ENCODE peak calls at places on chromosomes 3 and 15, in four cellular contexts. Y is sigmoid colon, V is astrocyte, X is tibial artery. A is an unnamed sample.

GRCh38 chr3:102745881-102746280 is 311.1 kb downstream of the ZPLD1 start:
- DNase-seq in V (peak; percentile 2), X (no peak), Y (no peak), A (no peak)

GRCh38 chr15:77107531-77108355 is 36.8 kb upstream of the TSPAN3 start:
- DNase-seq in X (peak; percentile 54), Y (peak; percentile 72), V (peak; percentile 18), A (peak; percentile 66)

GRCh38 chr3:126180477-126181397 is at the start of gene ALDH1L1:
- DNase-seq in Y (peak; percentile 97), X (peak; percentile 82), V (peak; percentile 36), A (no peak)

GRCh38 chr15:60840306-60840702 is 361.4 kb upstream of the ICE2 start:
- DNase-seq in X (no peak), V (peak; percentile 17), Y (no peak), A (no peak)

GRCh38 chr3:161108840-161109239 is 3.7 kb upstream of the B3GALNT1 start:
- DNase-seq in V (peak; percentile 39), X (no peak), Y (no peak), A (no peak)

GRCh38 chr3:157447026-157447694 is 10.5 kb downstream of the PTX3 start:
- DNase-seq in Y (no peak), X (no peak), V (peak; percentile 39), A (no peak)

GRCh38 chr15:40787991-40788390 is 18.2 kb downstream of the C15orf62 start:
- DNase-seq in V (no peak), X (no peak), Y (no peak), A (no peak)

GRCh38 chr3:57500506-57500905 is 43.6 kb downstream of the DNAH12 start:
- DNase-seq in V (no peak), X (no peak), Y (no peak), A (no peak)

GRCh38 chr3:46864051-46864881 is 1.0 kb upstream of the MYL3 start:
- DNase-seq in Y (peak; percentile 66), X (no peak), V (no peak), A (no peak)

GRCh38 chr3:40096561-40097506 is 212.7 kb upstream of the EIF1B start:
- DNase-seq in V (peak; percentile 30), X (peak; percentile 66), Y (no peak), A (no peak)

GRCh38 chr3:87997298-87997697 is 61.5 kb downstream of the CGGBP1 start:
- DNase-seq in V (no peak), X (peak; percentile 34), Y (no peak), A (no peak)

GRCh38 chr3:113606539-113607218 is 74.3 kb downstream of the SIDT1 start:
- DNase-seq in Y (no peak), X (no peak), V (no peak), A (peak; percentile 78)

GRCh38 chr3:114624676-114625181 is 330.9 kb downstream of the TIGIT start:
- DNase-seq in V (peak; percentile 99), X (peak; percentile 98), Y (peak; percentile 98), A (no peak)

GRCh38 chr15:25327671-25328070 is 111.2 kb downstream of the UBE3A start:
- DNase-seq in V (no peak), X (no peak), Y (no peak), A (no peak)

GRCh38 chr3:179035232-179035631 is 36.4 kb downstream of the ZMAT3 start:
- DNase-seq in Y (no peak), V (no peak), X (no peak), A (no peak)

GRCh38 chr3:61864886-61865285 is 303.5 kb downstream of the PTPRG start:
- DNase-seq in Y (no peak), X (no peak), V (peak; percentile 57), A (no peak)

GRCh38 chr15:59313703-59314332 is 58.9 kb downstream of the MYO1E start:
- DNase-seq in X (peak; percentile 91), Y (peak; percentile 80), V (peak; percentile 78), A (peak; percentile 51)

GRCh38 chr3:119311191-119311925 is 17.2 kb downstream of the ARHGAP31 start:
- DNase-seq in Y (no peak), V (peak; percentile 92), X (no peak), A (no peak)

GRCh38 chr3:112654979-112655378 is 14.0 kb upstream of the CCDC80 start:
- DNase-seq in Y (no peak), X (no peak), V (no peak), A (no peak)

GRCh38 chr15:70084461-70084860 is 13.3 kb downstream of the TLE3 start:
- DNase-seq in Y (no peak), V (no peak), X (no peak), A (no peak)

GRCh38 chr3:111926266-111926676 is 52.6 kb upstream of the ABHD10 start:
- DNase-seq in X (no peak), Y (no peak), V (no peak), A (no peak)

GRCh38 chr3:64167346-64167745 is 57.9 kb downstream of the PRICKLE2 start:
- DNase-seq in Y (no peak), X (no peak), V (no peak), A (no peak)

GRCh38 chr3:197364410-197365071 is 66.1 kb upstream of the DLG1 start:
- DNase-seq in Y (peak; percentile 14), X (no peak), V (no peak), A (no peak)

GRCh38 chr15:22939652-22940061 is 40.5 kb downstream of the CYFIP1 start:
- DNase-seq in V (no peak), X (no peak), Y (no peak), A (no peak)

GRCh38 chr15:34514251-34514760 is 69.1 kb downstream of the GOLGA8B start:
- DNase-seq in X (no peak), Y (peak; percentile 73), V (no peak), A (peak; percentile 66)

GRCh38 chr15:58510715-58511465 is 79.1 kb downstream of the LIPC start:
- DNase-seq in V (peak; percentile 23), X (no peak), Y (no peak), A (no peak)

GRCh38 chr3:175433026-175433668 is 574.0 kb downstream of the NAALADL2 start:
- DNase-seq in Y (no peak), X (no peak), V (peak; percentile 96), A (no peak)

GRCh38 chr3:47440131-47440530 is 35.6 kb downstream of the SCAP start:
- DNase-seq in V (no peak), X (no peak), Y (no peak), A (no peak)

GRCh38 chr3:141288331-141288990 is 56.8 kb downstream of the PXYLP1 start:
- DNase-seq in X (no peak), V (no peak), Y (no peak), A (no peak)

GRCh38 chr15:59335197-59335786 is 37.4 kb downstream of the MYO1E start:
- DNase-seq in X (no peak), V (peak; percentile 91), Y (no peak), A (no peak)

GRCh38 chr15:89362203-89363101 is 27.8 kb upstream of the POLG start:
- DNase-seq in X (no peak), V (no peak), Y (no peak), A (no peak)

GRCh38 chr3:128800241-128801187 is 74.5 kb downstream of the RAB7A start:
- DNase-seq in V (no peak), Y (no peak), X (no peak), A (no peak)

DNA sequence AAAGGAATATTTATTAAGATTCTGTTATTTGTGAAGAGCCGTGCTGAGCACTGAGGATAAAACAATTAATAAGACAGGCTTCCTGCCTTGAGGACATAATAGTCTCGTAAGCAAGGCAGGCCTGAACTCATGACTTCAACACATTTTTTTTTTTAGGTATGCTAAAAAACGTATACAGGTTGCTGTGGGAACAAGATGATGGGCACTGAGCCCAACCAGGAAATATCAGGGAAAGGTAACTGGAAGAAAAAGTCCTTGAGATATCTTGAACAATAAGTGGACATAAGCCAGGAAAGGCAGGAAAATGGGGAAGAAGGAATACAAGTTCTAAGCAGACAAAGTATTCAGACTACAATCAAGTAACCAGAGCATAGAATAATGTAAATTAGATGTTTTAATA is 26.1 kb downstream of the CERS3 start:
- DNase-seq in X (no peak), Y (no peak), V (no peak), A (no peak)
- TF ChIP-seq CTCF in X (no peak), Y (no peak), V (no peak), A (no peak)

DNA sequence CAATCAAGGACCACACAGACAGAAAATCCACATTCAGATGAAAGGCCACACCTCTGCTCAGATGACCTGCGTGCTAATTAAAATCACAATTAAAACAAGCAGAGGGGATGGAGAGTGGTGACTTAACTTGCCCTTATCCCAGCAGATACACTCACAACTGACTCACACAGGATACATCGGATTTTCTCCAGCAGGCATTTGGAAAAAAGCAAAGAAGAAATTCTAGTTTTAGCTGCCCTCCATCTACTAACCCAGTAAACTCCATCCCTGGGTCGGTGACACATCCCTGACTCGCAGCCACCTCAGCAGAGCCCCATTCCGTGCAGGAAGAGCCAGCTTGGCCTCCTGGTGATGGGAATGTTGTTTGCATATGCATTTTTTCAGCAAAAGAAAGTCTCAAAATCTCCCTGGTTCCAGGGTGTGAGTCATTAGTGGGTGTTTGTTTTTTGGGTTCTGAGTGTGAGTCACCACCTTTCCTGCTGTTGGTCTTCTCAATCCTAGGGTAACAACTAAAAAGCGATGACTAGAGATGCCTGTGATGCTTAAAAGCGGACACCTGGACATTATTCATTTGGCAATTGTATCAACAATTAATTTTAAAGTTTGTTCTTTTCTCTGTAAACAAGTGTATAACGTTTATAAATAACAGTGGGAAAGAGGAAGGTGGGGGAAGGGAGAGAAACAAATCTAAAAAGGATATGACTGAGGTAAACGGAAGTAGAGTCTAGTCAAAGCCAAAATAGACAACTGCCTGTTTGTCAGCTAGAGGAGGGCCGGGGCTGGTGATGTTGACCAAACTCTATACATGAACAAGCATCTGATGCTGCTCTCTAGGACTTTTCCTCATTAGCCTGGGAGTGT is 49.8 kb upstream of the SLC4A7 start:
- DNase-seq in X (peak; percentile 77), V (peak; percentile 99), Y (peak; percentile 85), A (peak; percentile 27)
- TF ChIP-seq CTCF in X (peak; percentile 68), V (peak; percentile 67), Y (peak; percentile 26), A (no peak)

GRCh38 chr3:159672728-159673471 is 315.7 kb upstream of the IL12A start:
- DNase-seq in V (no peak), X (no peak), Y (no peak), A (no peak)
- TF ChIP-seq CTCF in V (peak; percentile 29), X (no peak), Y (no peak), A (no peak)

GRCh38 chr3:136277634-136278033 is 27.5 kb downstream of the PCCB start:
- DNase-seq in Y (no peak), X (no peak), V (no peak), A (no peak)

GRCh38 chr3:136277115-136277514 is 27.0 kb downstream of the PCCB start:
- DNase-seq in V (no peak), X (no peak), Y (no peak), A (no peak)

GRCh38 chr3:136279092-136279491 is 29.0 kb downstream of the PCCB start:
- DNase-seq in X (no peak), V (no peak), Y (no peak), A (no peak)

GRCh38 chr3:136280961-136281360 is 30.8 kb downstream of the PCCB start:
- DNase-seq in V (no peak), X (no peak), Y (no peak), A (no peak)

DNA sequence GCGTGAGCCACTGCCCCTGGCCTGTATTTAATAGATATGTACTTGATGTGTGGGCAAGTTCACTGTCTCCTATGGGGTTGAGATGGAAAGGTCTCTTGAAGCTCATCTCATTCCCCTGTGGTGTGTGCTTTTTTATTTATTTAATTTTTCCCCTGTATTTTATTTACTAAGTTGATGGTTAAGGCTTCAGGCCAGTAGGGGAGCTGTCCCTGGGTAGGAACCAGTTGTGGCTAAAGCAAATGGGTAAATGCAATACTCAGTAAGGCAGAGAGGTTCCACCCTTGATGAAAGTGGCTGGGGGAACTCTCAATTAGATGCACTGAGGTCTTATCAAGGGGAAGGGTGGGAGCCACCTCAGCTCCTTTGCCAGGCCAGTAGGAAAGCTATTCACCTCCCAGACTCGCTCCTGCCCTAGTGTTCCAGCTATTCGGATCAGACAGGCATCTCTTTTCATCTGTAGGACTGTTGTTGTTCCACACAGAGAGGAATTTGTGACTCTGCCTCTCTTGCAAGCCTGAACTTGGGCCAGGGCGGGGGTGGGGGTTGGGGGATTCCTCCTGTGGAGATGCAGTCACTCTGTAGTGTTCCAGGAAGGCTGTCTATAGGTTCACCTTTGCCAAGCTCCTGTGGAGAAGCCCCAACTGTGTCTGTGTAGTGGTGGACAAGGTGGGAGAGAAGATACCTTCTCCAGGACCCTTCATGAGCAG is 26.1 kb downstream of the PCCB start:
- DNase-seq in X (no peak), Y (no peak), V (no peak), A (no peak)
- TF ChIP-seq CTCF in X (no peak), Y (no peak), V (no peak), A (no peak)